ENCODE peak calls at places on chromosomes 11 and 22, in ten cellular contexts. U is stimulated activated CD4-positive, alpha-beta T cell treated with anti-CD3 and anti-CD28 coated beads, Interleukin-4, amount 100 ng/mL, for 4 hours; M is activated CD8-positive, alpha-beta memory T cell treated with anti-CD3 and anti-CD28 coated beads, Interleukin-2, amount 50 U/mL, for 48 hours; Y is A549; C is hypothalamus; A is upper lobe of right lung; T is cortex of kidney; F is GM18507; E is coronary artery; P is stimulated activated naive CD4-positive, alpha-beta T cell. X is an unnamed sample.
A peak's percentile ranks its signal among the peaks of the same experiment; 100 is the strongest.

GRCh38 chr11:19819148-19819547 is 106.5 kb downstream of the NAV2 start:
- DNase-seq in U (no peak), M (no peak), Y (no peak), C (no peak), A (peak; percentile 73), T (no peak), F (no peak), E (no peak), P (no peak), X (no peak)

GRCh38 chr11:130831506-130832385 is 84.5 kb downstream of the SNX19 start:
- DNase-seq in U (no peak), M (no peak), Y (no peak), C (no peak), A (no peak), T (no peak), F (no peak), E (no peak), P (no peak), X (no peak)

GRCh38 chr11:64144587-64145295 is 21.2 kb downstream of the MACROD1 start:
- DNase-seq in U (no peak), M (no peak), Y (no peak), C (no peak), A (no peak), T (no peak), F (no peak), E (no peak), P (no peak), X (peak; percentile 54)

GRCh38 chr11:125379565-125380343 is 116.3 kb downstream of the FEZ1 start:
- DNase-seq in U (no peak), M (no peak), Y (no peak), C (no peak), A (no peak), T (no peak), F (no peak), E (no peak), P (no peak), X (no peak)

GRCh38 chr11:126332221-126332711 is 23.2 kb upstream of the ST3GAL4 start:
- DNase-seq in U (no peak), M (peak; percentile 64), Y (no peak), C (no peak), A (peak; percentile 40), T (no peak), F (no peak), E (no peak), P (no peak), X (peak; percentile 68)

GRCh38 chr11:75427181-75427580 is 5.8 kb downstream of the KLHL35 start:
- DNase-seq in U (no peak), M (no peak), Y (no peak), C (no peak), A (no peak), T (no peak), F (no peak), E (no peak), P (no peak), X (no peak)

GRCh38 chr22:30290679-30291333 is 1.5 kb upstream of the CASTOR1 start:
- DNase-seq in U (no peak), M (no peak), Y (no peak), C (peak; percentile 67), A (peak; percentile 91), T (peak; percentile 27), F (no peak), E (peak; percentile 91), P (no peak), X (no peak)

GRCh38 chr22:26893711-26894110 is 236.3 kb downstream of the MIAT start:
- DNase-seq in U (no peak), M (no peak), Y (no peak), C (no peak), A (no peak), T (no peak), F (no peak), E (no peak), P (no peak), X (no peak)

GRCh38 chr22:33743756-33744155 is 176.5 kb downstream of the LARGE1 start:
- DNase-seq in U (no peak), M (no peak), Y (no peak), C (no peak), A (no peak), T (no peak), F (no peak), E (no peak), P (no peak), X (no peak)

GRCh38 chr22:27962268-27963191 is 43.5 kb upstream of the PITPNB start:
- DNase-seq in U (no peak), M (no peak), Y (no peak), C (no peak), A (no peak), T (no peak), F (no peak), E (no peak), P (no peak), X (no peak)